ENCODE peak calls at places on chromosomes 2 and 18, in five cellular contexts. Z, Y, W, X and E are unnamed samples.

GRCh38 chr18:3456686-3457069 is 6.7 kb downstream of the TGIF1 start:
- DNase-seq in Z (no peak), Y (no peak), W (no peak), X (no peak), E (no peak)

GRCh38 chr2:65017335-65017734 is 28.1 kb downstream of the SLC1A4 start:
- DNase-seq in Z (no peak), Y (peak), W (no peak), X (peak), E (no peak)

GRCh38 chr2:27162151-27163121 is 13.6 kb downstream of the TCF23 start:
- DNase-seq in Z (no peak), Y (peak), W (no peak), X (no peak), E (no peak)

GRCh38 chr2:177282101-177282573 is 17.6 kb upstream of the NFE2L2 start:
- DNase-seq in Z (no peak), Y (peak), W (no peak), X (no peak), E (no peak)

GRCh38 chr18:1906421-1906820 is 664.9 kb downstream of the METTL4 start:
- DNase-seq in Z (no peak), Y (no peak), W (no peak), X (no peak), E (no peak)

GRCh38 chr18:50700245-50701165 is 119.3 kb downstream of the MRO start:
- DNase-seq in Z (no peak), Y (no peak), W (no peak), X (no peak), E (no peak)

GRCh38 chr2:79001285-79001684 is 24.2 kb upstream of the REG3G start:
- DNase-seq in Z (no peak), Y (no peak), W (no peak), X (no peak), E (no peak)

GRCh38 chr2:30336978-30337841 is 105.9 kb downstream of the LBH start:
- DNase-seq in Z (no peak), Y (no peak), W (no peak), X (peak), E (no peak)

GRCh38 chr2:217903859-217904613 is 98.8 kb downstream of the TNS1 start:
- DNase-seq in Z (peak), Y (peak), W (no peak), X (no peak), E (peak)

GRCh38 chr2:31319391-31320175 is 85.6 kb downstream of the EHD3 start:
- DNase-seq in Z (no peak), Y (peak), W (no peak), X (peak), E (peak)

GRCh38 chr2:126890136-126890961 is 8.3 kb upstream of the TEX51 start:
- DNase-seq in Z (no peak), Y (no peak), W (no peak), X (no peak), E (no peak)

GRCh38 chr2:23788100-23788499 is 138.8 kb downstream of the ATAD2B start:
- DNase-seq in Z (no peak), Y (no peak), W (no peak), X (peak), E (no peak)

GRCh38 chr2:195710407-195710806 is 53.4 kb downstream of the SLC39A10 start:
- DNase-seq in Z (no peak), Y (peak), W (no peak), X (no peak), E (no peak)

GRCh38 chr18:59520569-59520968 is 161.5 kb upstream of the LMAN1 start:
- DNase-seq in Z (no peak), Y (no peak), W (no peak), X (no peak), E (no peak)

DNA sequence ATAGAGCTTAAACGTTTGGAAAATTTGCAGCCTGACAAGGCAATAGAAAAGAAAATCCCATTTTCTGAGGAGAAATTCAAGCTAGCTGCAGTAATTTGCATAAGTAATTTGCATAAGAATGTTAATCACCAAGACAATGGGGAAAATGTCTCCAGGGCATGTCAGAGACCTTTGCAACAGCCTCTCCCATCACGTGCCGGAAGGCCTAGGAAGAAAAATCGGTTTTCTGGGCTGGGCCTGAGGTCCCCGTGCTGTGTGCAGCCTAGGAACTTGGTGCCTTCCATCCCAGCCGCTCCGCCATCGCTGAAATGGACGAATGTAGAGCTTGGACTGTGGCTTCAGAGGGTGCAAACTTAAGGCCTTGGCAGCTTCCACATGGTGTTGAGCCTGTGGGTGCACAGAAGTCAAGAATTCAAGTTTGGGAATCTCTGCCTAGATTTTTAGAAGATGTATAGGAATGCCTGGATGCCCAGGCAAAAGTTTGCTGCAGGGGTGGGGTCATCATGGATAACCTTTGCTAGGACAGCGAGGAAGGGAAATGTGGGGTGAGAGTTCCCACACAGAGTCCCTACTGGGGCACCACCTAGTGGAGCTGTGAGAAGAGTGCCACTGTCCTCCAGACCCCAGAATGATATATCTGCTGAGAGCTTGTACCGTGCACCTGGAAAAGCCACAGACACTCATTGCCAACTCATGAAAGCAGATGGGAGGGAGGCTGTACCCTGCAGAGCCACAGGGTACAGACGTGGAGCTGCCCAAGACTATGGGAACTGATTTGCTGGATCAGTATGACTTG is 164.6 kb downstream of the GULP1 start:
- DNase-seq in Z (no peak), Y (no peak), W (no peak), X (peak), E (peak)
- TF ChIP-seq CTCF in Z (no peak), Y (peak), W (peak), X (peak), E (no peak)

DNA sequence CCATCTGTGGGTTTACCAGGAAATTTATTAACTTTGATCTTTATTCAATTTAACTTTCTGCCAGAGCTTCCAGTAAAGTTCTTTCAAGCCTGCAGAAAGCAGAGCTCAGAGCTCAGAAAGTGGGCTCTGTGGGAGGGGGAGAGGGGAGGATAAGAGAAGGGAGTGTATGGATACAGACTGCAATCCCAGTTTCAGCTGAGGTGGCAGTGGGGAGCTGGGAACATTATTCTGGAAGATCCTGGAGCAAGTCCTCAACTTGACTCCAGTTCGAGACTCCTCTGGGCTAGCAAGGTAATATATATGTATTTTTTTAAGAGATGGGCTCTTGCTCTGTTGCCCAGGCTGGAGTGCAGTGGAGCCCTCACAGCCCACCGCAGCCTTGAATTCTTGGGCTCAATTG is 108.9 kb upstream of the NABP1 start:
- DNase-seq in Z (no peak), Y (no peak), W (no peak), X (no peak), E (no peak)
- TF ChIP-seq CTCF in Z (no peak), Y (no peak), W (peak), X (no peak), E (no peak)

GRCh38 chr2:240834377-240834975 is 14.5 kb upstream of the KIF1A start:
- DNase-seq in Z (no peak), Y (no peak), W (no peak), X (no peak), E (no peak)
- TF ChIP-seq CTCF in Z (no peak), Y (no peak), W (no peak), X (no peak), E (no peak)

GRCh38 chr2:225894240-225894980 is 494.9 kb downstream of the NYAP2 start:
- DNase-seq in Z (no peak), Y (peak), W (peak), X (no peak), E (no peak)

GRCh38 chr2:225893151-225893550 is 493.6 kb downstream of the NYAP2 start:
- DNase-seq in Z (no peak), Y (no peak), W (no peak), X (no peak), E (no peak)

GRCh38 chr2:225895126-225895525 is 495.6 kb downstream of the NYAP2 start:
- DNase-seq in Z (no peak), Y (peak), W (no peak), X (no peak), E (no peak)

GRCh38 chr2:225891013-225891412 is 491.5 kb downstream of the NYAP2 start:
- DNase-seq in Z (no peak), Y (no peak), W (no peak), X (no peak), E (no peak)

GRCh38 chr2:225889452-225889851 is 489.9 kb downstream of the NYAP2 start:
- DNase-seq in Z (no peak), Y (peak), W (peak), X (peak), E (no peak)
- TF ChIP-seq CTCF in Z (no peak), Y (peak), W (peak), X (peak), E (peak)

GRCh38 chr2:233448220-233448559 is 93.9 kb downstream of the DGKD start:
- DNase-seq in Z (no peak), Y (peak), W (no peak), X (peak), E (peak)
- TF ChIP-seq CTCF in Z (no peak), Y (peak), W (no peak), X (peak), E (no peak)

GRCh38 chr2:54642684-54643430 is 80.6 kb upstream of the EML6 start:
- DNase-seq in Z (no peak), Y (no peak), W (no peak), X (no peak), E (no peak)
- TF ChIP-seq CTCF in Z (no peak), Y (no peak), W (no peak), X (no peak), E (no peak)

DNA sequence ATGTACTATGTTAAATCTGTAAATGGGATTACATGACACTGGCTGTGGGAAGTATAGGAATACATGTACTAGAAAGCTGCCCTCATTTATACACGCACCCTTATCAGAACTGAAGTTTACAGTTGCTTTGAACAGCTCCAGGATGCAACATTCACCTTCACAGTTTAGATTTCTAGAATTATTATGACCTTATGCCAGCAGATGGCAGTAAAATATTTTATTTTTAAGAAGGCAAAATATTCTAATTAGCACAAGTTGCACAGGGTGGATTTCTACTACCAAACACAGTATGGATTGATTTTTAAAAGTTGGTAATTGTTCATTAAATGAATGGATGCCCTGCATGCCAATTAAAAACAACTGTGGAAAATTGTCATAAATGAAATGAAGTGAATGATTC is 670.4 kb downstream of the KCNJ3 start:
- DNase-seq in Z (no peak), Y (peak), W (no peak), X (peak), E (no peak)
- TF ChIP-seq CTCF in Z (no peak), Y (peak), W (peak), X (no peak), E (no peak)

DNA sequence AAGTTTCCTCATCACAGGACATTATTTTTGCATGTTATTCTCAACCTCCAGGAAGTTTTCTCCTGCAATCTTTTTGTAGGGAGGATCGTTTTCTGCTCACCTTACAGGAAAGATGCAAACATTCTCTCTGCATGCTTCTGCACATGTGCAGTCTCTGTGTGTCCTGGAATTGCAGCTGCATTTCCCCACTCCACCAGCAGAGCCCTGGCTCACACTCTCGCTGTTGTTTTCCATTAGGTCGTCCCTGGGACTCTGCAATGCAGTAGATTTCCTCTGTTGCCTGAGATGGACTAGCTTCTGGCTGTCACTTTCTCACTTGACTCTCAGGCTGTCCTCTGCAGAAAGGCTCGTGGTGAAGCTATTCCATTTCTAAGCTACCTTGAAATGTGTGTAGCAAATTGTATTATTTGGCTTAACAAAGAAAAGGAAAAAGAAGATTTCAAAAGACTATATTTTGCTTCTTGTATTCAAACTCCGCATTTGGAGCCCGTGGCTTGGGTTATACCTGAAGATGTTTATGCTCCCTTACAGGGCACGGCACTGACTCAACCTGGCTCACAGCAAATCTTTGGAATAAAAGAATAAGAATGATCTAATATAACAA is 346.7 kb downstream of the RAD51AP2 start:
- DNase-seq in Z (no peak), Y (peak), W (peak), X (peak), E (no peak)
- TF ChIP-seq CTCF in Z (peak), Y (peak), W (peak), X (peak), E (peak)

DNA sequence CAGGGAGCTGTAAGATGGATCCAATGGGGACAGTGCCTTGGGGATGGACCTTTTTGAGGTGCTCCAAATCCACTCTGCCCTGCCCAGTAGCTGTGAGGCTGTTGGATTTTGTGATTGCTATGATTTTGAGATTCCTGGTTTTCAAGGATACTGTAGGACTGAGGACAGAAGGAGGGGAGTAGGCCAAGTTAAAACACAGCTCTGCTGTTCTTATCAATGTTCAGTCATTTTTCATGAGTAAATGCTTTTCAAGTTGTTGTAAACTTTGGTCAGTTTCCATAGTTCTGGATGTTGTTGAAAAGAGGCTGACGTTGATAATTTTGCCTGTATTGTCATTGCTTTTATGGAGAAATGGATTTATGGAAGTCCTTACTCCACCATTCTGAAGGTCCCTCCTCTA is 361.2 kb downstream of the ZNF516 start:
- DNase-seq in Z (no peak), Y (no peak), W (no peak), X (no peak), E (no peak)
- TF ChIP-seq CTCF in Z (no peak), Y (no peak), W (no peak), X (no peak), E (no peak)